ENCODE peak calls at places on chromosomes 13 and 19, in seven cellular contexts. N is IMR-90; G is Calu3; I is endothelial cell; D is breast epithelium; Y is fibroblast of pulmonary artery; K is CD8-positive, alpha-beta T cell. E is an unnamed sample.

GRCh38 chr19:4294389-4294788 is 7.8 kb downstream of the TMIGD2 start:
- DNase-seq in N (no peak), G (no peak), I (no peak), D (no peak), Y (no peak), K (no peak), E (no peak)

GRCh38 chr13:83085186-83085900 is 796.9 kb downstream of the SLITRK1 start:
- DNase-seq in N (peak; percentile 69), G (no peak), I (no peak), D (no peak), Y (peak; percentile 48), K (no peak), E (no peak)

GRCh38 chr13:24161010-24161775 is 673 bp downstream of the SPATA13 start:
- DNase-seq in N (no peak), G (peak; percentile 38), I (peak; percentile 34), D (peak; percentile 60), Y (no peak), K (peak; percentile 9), E (no peak)

GRCh38 chr19:18649371-18650047 is 12.7 kb downstream of the KLHL26 start:
- DNase-seq in N (peak; percentile 70), G (no peak), I (no peak), D (no peak), Y (no peak), K (no peak), E (no peak)

GRCh38 chr19:42323852-42324654 is 1.4 kb upstream of the MEGF8 start:
- DNase-seq in N (no peak), G (peak; percentile 43), I (no peak), D (no peak), Y (no peak), K (no peak), E (no peak)

GRCh38 chr19:10918359-10918758 is 10.1 kb downstream of the YIPF2 start:
- DNase-seq in N (no peak), G (no peak), I (no peak), D (no peak), Y (no peak), K (no peak), E (no peak)

GRCh38 chr13:35926859-35927530 is 204.2 kb downstream of the DCLK1 start:
- DNase-seq in N (peak; percentile 30), G (no peak), I (no peak), D (no peak), Y (no peak), K (no peak), E (no peak)

GRCh38 chr19:41699968-41700323 is 8.5 kb upstream of the CEACAM5 start:
- DNase-seq in N (no peak), G (no peak), I (no peak), D (no peak), Y (no peak), K (no peak), E (no peak)

GRCh38 chr13:59960683-59961082 is 203.0 kb downstream of the DIAPH3 start:
- DNase-seq in N (no peak), G (no peak), I (no peak), D (no peak), Y (peak; percentile 10), K (no peak), E (no peak)

GRCh38 chr19:4688587-4688986 is 18.4 kb upstream of the MYDGF start:
- DNase-seq in N (no peak), G (no peak), I (no peak), D (no peak), Y (no peak), K (no peak), E (no peak)

GRCh38 chr13:20350819-20351218 is 118.7 kb upstream of the GJB6 start:
- DNase-seq in N (no peak), G (no peak), I (no peak), D (no peak), Y (no peak), K (no peak), E (no peak)

DNA sequence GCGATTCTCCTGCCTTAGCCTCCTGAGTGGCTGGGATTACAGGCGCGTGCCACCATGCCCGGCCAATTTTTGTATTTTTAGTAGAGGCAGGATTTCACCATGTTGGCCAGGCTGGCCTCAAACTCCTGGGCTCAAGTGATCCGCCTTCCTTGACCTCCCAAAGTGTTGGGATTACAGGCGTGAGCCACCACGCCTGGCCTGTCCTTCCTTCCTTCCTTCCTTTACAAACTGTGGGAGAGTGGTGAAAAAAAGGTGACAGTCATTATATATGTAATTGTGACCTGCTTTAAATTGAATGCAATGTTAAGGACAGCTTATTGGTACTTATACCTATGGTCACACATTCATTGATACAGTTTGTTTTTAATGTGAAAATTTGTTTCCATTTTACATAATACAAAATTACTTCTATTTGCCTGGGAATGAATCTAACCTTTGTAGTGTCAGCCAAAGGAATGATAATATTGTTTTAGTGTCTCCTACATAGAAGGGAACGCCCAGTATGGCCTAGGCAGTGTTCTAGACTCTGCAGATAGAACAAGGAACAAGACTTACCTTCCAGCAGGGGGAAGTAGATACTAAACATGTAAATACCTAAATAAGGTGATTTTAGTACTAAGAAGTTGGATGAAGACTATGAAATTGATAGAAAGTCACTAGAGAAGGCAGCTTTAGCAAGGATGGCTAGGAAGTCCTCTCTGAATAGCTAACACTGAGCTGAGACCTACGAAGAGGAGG is 146.3 kb downstream of the GGACT start:
- DNase-seq in N (no peak), G (no peak), I (no peak), D (no peak), Y (no peak), K (no peak), E (no peak)
- TF ChIP-seq CTCF in N (no peak), G (no peak), I (no peak), D (no peak), Y (no peak), K (no peak), E (peak; percentile 33)

DNA sequence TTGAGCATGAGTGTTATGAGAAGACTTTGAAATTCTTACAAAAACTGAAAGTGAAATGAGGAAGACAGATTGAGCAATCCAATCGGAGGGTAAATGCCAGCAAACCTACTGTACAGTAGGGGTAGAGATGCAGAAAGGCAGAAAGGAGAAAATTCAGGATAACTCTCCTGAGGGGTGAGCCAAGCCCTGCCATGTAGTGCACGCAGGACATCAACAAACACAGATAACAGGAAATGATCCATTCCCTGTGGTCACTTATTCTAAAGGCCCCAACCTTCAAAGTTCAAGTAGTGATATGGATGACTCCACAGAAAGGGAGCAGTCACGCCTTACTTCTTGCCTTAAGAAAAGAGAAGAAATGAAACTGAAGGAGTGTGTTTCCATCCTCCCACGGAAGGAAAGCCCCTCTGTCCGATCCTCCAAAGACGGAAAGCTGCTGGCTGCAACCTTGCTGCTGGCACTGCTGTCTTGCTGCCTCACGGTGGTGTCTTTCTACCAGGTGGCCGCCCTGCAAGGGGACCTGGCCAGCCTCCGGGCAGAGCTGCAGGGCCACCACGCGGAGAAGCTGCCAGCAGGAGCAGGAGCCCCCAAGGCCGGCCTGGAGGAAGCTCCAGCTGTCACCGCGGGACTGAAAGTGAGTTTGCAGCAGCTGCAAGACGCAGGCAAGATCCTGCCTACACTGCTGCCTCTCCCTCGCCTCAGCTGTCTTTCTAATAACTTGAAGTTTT is at the start of gene TNFSF13B:
- DNase-seq in N (peak; percentile 40), G (peak; percentile 32), I (peak; percentile 12), D (no peak), Y (peak; percentile 53), K (peak; percentile 18), E (peak; percentile 80)
- TF ChIP-seq CTCF in N (no peak), G (no peak), I (no peak), D (no peak), Y (peak; percentile 9), K (no peak), E (peak; percentile 19)

GRCh38 chr19:2739602-2740313 is at the start of gene SLC39A3:
- DNase-seq in N (peak; percentile 98), G (peak; percentile 96), I (peak; percentile 99), D (peak; percentile 99), Y (peak; percentile 99), K (peak; percentile 98), E (peak; percentile 98)
- TF ChIP-seq CTCF in N (no peak), G (no peak), I (no peak), D (no peak), Y (peak; percentile 21), K (no peak), E (peak; percentile 10)

GRCh38 chr13:41384749-41385503 is 72.4 kb upstream of the RGCC start:
- DNase-seq in N (peak; percentile 15), G (no peak), I (no peak), D (no peak), Y (peak; percentile 42), K (no peak), E (no peak)
- TF ChIP-seq CTCF in N (peak; percentile 47), G (peak; percentile 22), I (peak; percentile 61), D (peak; percentile 14), Y (peak; percentile 48), K (peak; percentile 19), E (peak; percentile 82)

GRCh38 chr19:35476149-35476548 is 14.1 kb downstream of the KRTDAP start:
- DNase-seq in N (no peak), G (peak; percentile 23), I (no peak), D (no peak), Y (no peak), K (no peak), E (no peak)
- TF ChIP-seq CTCF in N (no peak), G (no peak), I (no peak), D (no peak), Y (no peak), K (no peak), E (peak; percentile 31)

DNA sequence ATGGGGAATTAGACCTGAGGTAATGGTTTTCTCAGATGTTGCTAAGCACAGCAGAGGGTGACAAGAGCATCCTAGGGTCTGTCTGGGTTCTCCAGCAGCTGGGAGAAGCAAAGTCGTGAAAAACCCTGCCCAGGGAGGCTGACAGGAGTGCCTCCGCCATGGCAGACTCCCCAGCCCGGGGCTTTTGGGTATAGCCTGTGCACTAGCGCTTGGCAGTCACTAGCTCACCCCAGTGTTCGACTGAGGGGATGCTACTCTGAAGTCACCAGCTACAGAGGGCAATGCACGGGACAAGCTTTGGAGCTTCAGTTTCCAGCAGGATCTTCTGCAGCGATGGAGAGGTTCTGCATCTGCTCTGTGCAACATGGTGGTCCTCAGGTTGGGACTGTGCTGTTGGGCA is 87.5 kb downstream of the ING1 start:
- DNase-seq in N (no peak), G (no peak), I (no peak), D (no peak), Y (no peak), K (no peak), E (no peak)
- TF ChIP-seq CTCF in N (no peak), G (no peak), I (no peak), D (no peak), Y (no peak), K (no peak), E (no peak)